ENCODE peak calls at places on chromosomes 7 and 10, in six cellular contexts. One of them, this sample, is unnamed.

GRCh38 chr7:43454936-43455518 is 127.9 kb upstream of the STK17A start:
- DNase-seq in heart left ventricle: no peak
- DNase-seq in uterus: no peak
- DNase-seq in suprapubic skin: no peak
- DNase-seq in upper lobe of left lung: no peak
- DNase-seq in HepG2: peak; percentile 29
- DNase-seq in this sample: no peak

GRCh38 chr7:143323650-143324049 is 7.7 kb downstream of the CLCN1 start:
- DNase-seq in heart left ventricle: no peak
- DNase-seq in uterus: peak; percentile 30
- DNase-seq in suprapubic skin: no peak
- DNase-seq in upper lobe of left lung: no peak
- DNase-seq in HepG2: no peak
- DNase-seq in this sample: no peak

GRCh38 chr10:93160829-93161228 is 87.1 kb downstream of the CYP26A1 start:
- DNase-seq in heart left ventricle: peak; percentile 8
- DNase-seq in uterus: no peak
- DNase-seq in suprapubic skin: no peak
- DNase-seq in upper lobe of left lung: peak; percentile 50
- DNase-seq in HepG2: no peak
- DNase-seq in this sample: peak; percentile 70

GRCh38 chr7:35450456-35450855 is 196.6 kb upstream of the TBX20 start:
- DNase-seq in heart left ventricle: no peak
- DNase-seq in uterus: no peak
- DNase-seq in suprapubic skin: no peak
- DNase-seq in upper lobe of left lung: no peak
- DNase-seq in HepG2: no peak
- DNase-seq in this sample: no peak

GRCh38 chr10:314871-315270 is 179.6 kb downstream of the ZMYND11 start:
- DNase-seq in heart left ventricle: no peak
- DNase-seq in uterus: no peak
- DNase-seq in suprapubic skin: no peak
- DNase-seq in upper lobe of left lung: no peak
- DNase-seq in HepG2: no peak
- DNase-seq in this sample: no peak

GRCh38 chr7:131225619-131226101 is 102.0 kb upstream of the MKLN1 start:
- DNase-seq in heart left ventricle: peak; percentile 42
- DNase-seq in uterus: peak; percentile 36
- DNase-seq in suprapubic skin: no peak
- DNase-seq in upper lobe of left lung: peak; percentile 84
- DNase-seq in HepG2: peak; percentile 27
- DNase-seq in this sample: no peak

GRCh38 chr10:68202965-68203358 is 29.0 kb downstream of the ATOH7 start:
- DNase-seq in heart left ventricle: no peak
- DNase-seq in uterus: no peak
- DNase-seq in suprapubic skin: no peak
- DNase-seq in upper lobe of left lung: peak; percentile 35
- DNase-seq in HepG2: no peak
- DNase-seq in this sample: no peak

GRCh38 chr10:97574374-97575100 is 2.0 kb downstream of the ANKRD2 start:
- DNase-seq in heart left ventricle: peak; percentile 78
- DNase-seq in uterus: no peak
- DNase-seq in suprapubic skin: no peak
- DNase-seq in upper lobe of left lung: peak; percentile 87
- DNase-seq in HepG2: peak; percentile 74
- DNase-seq in this sample: no peak

GRCh38 chr7:20778063-20778721 is 8.5 kb downstream of the SP8 start:
- DNase-seq in heart left ventricle: no peak
- DNase-seq in uterus: no peak
- DNase-seq in suprapubic skin: no peak
- DNase-seq in upper lobe of left lung: peak; percentile 32
- DNase-seq in HepG2: no peak
- DNase-seq in this sample: no peak

GRCh38 chr10:3433131-3433530 is 260.5 kb upstream of the PITRM1 start:
- DNase-seq in heart left ventricle: no peak
- DNase-seq in uterus: no peak
- DNase-seq in suprapubic skin: no peak
- DNase-seq in upper lobe of left lung: no peak
- DNase-seq in HepG2: no peak
- DNase-seq in this sample: no peak

GRCh38 chr7:51569581-51569980 is 253.0 kb upstream of the COBL start:
- DNase-seq in heart left ventricle: no peak
- DNase-seq in uterus: no peak
- DNase-seq in suprapubic skin: no peak
- DNase-seq in upper lobe of left lung: no peak
- DNase-seq in HepG2: no peak
- DNase-seq in this sample: no peak

GRCh38 chr10:72011468-72011867 is 47.3 kb downstream of the CHST3 start:
- DNase-seq in heart left ventricle: no peak
- DNase-seq in uterus: no peak
- DNase-seq in suprapubic skin: no peak
- DNase-seq in upper lobe of left lung: no peak
- DNase-seq in HepG2: no peak
- DNase-seq in this sample: no peak

GRCh38 chr7:6232534-6232933 is 39.9 kb downstream of the CYTH3 start:
- DNase-seq in heart left ventricle: peak; percentile 68
- DNase-seq in uterus: no peak
- DNase-seq in suprapubic skin: no peak
- DNase-seq in upper lobe of left lung: peak; percentile 74
- DNase-seq in HepG2: no peak
- DNase-seq in this sample: peak; percentile 87

GRCh38 chr7:64997927-64998391 is 7.1 kb upstream of the ZNF117 start:
- DNase-seq in heart left ventricle: peak; percentile 19
- DNase-seq in uterus: no peak
- DNase-seq in suprapubic skin: no peak
- DNase-seq in upper lobe of left lung: peak; percentile 53
- DNase-seq in HepG2: no peak
- DNase-seq in this sample: no peak

GRCh38 chr7:82319674-82320118 is 123.9 kb downstream of the CACNA2D1 start:
- DNase-seq in heart left ventricle: peak; percentile 83
- DNase-seq in uterus: peak; percentile 69
- DNase-seq in suprapubic skin: no peak
- DNase-seq in upper lobe of left lung: no peak
- DNase-seq in HepG2: no peak
- DNase-seq in this sample: peak; percentile 91

GRCh38 chr10:73136627-73137026 is 26.4 kb downstream of the NUDT13 start:
- DNase-seq in heart left ventricle: no peak
- DNase-seq in uterus: no peak
- DNase-seq in suprapubic skin: no peak
- DNase-seq in upper lobe of left lung: no peak
- DNase-seq in HepG2: no peak
- DNase-seq in this sample: no peak

GRCh38 chr7:114050571-114050970 is 131.8 kb upstream of the PPP1R3A start:
- DNase-seq in heart left ventricle: no peak
- DNase-seq in uterus: no peak
- DNase-seq in suprapubic skin: no peak
- DNase-seq in upper lobe of left lung: no peak
- DNase-seq in HepG2: no peak
- DNase-seq in this sample: no peak

GRCh38 chr7:114047889-114048288 is 129.1 kb upstream of the PPP1R3A start:
- DNase-seq in heart left ventricle: no peak
- DNase-seq in uterus: no peak
- DNase-seq in suprapubic skin: no peak
- DNase-seq in upper lobe of left lung: no peak
- DNase-seq in HepG2: no peak
- DNase-seq in this sample: no peak

GRCh38 chr7:114048386-114049235 is 129.8 kb upstream of the PPP1R3A start:
- DNase-seq in heart left ventricle: no peak
- DNase-seq in uterus: no peak
- DNase-seq in suprapubic skin: no peak
- DNase-seq in upper lobe of left lung: no peak
- DNase-seq in HepG2: peak; percentile 12
- DNase-seq in this sample: no peak

DNA sequence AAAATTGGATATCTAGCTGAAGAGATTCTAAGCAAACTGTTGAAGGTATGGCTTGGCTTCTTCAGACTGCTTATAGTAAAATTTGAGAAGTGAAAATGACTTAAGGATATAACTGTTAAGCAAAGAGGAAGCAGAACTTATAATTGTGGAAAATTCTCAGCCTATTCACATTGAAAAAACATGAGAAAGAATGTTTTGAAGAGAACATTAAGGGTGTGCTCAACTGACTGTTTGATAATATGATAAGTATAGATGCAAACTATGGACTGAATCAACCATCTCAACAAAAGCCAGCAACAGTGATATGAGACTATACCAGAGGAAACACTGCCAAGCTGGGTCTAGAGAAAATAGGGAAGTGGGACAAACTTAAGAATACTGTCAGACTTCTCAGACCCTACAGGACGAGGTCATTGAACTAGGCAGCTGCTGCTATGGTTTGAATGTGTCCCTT is 133.1 kb upstream of the PPP1R3A start:
- DNase-seq in heart left ventricle: no peak
- DNase-seq in uterus: no peak
- DNase-seq in suprapubic skin: no peak
- DNase-seq in upper lobe of left lung: no peak
- DNase-seq in HepG2: no peak
- DNase-seq in this sample: no peak
- TF ChIP-seq POLR2A in heart left ventricle: no peak
- TF ChIP-seq POLR2A in uterus: no peak
- TF ChIP-seq POLR2A in suprapubic skin: no peak
- TF ChIP-seq POLR2A in upper lobe of left lung: no peak
- TF ChIP-seq POLR2A in HepG2: no peak
- TF ChIP-seq POLR2A in this sample: no peak

DNA sequence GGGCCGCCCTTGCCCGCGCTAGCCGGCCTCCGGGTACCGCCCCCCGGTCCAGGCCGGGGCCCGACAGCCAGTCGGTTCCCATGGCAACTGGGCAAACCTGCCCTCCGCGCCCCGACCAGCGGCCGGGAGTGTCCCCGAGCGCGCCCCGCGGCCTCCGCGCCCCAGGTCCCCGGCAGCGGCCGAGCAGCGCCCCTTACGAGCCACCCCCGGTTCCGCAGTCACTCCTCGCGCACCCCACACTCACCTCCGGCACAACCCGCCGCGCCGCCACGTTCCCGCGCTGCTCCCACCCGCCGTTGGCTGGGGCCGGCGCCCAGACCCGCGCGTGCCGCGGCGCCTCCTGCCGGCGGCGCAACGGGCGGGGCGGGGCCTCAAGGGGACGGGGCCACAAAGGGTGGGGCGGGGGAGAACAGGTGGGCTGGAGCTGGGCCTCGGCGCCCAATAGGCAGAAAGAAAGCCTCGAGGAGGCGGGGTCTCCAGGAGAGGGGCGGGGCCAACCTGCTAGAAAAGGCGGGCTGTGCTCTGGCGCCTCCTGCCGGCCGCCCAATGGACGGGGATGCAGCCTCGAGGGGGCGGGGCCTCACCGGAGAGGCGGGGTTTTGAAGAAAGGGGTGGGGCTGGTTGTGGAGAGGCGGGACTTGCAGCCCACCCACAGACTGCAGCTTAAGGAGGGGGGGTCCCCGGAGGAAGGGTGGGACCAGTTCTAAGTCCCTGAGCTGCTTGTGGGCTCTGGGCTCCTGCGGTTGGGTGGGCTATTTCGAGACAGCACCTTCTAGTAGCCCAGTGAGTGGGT is at the start of gene RADIL:
- DNase-seq in heart left ventricle: peak; percentile 94
- DNase-seq in uterus: peak; percentile 96
- DNase-seq in suprapubic skin: peak; percentile 95
- DNase-seq in upper lobe of left lung: peak; percentile 95
- DNase-seq in HepG2: peak; percentile 82
- DNase-seq in this sample: peak; percentile 87
- TF ChIP-seq CTCF in heart left ventricle: peak; percentile 97
- TF ChIP-seq CTCF in uterus: peak; percentile 88
- TF ChIP-seq CTCF in suprapubic skin: peak; percentile 92
- TF ChIP-seq CTCF in upper lobe of left lung: peak; percentile 78
- TF ChIP-seq CTCF in HepG2: peak; percentile 90
- TF ChIP-seq CTCF in this sample: no peak

GRCh38 chr10:59002011-59002410 is 174.4 kb upstream of the PHYHIPL start:
- DNase-seq in heart left ventricle: no peak
- DNase-seq in uterus: no peak
- DNase-seq in suprapubic skin: no peak
- DNase-seq in upper lobe of left lung: no peak
- DNase-seq in HepG2: no peak
- DNase-seq in this sample: no peak

GRCh38 chr10:58996063-58996462 is 180.4 kb upstream of the PHYHIPL start:
- DNase-seq in heart left ventricle: no peak
- DNase-seq in uterus: no peak
- DNase-seq in suprapubic skin: no peak
- DNase-seq in upper lobe of left lung: no peak
- DNase-seq in HepG2: no peak
- DNase-seq in this sample: no peak

GRCh38 chr10:59000162-59000825 is 176.1 kb upstream of the PHYHIPL start:
- DNase-seq in heart left ventricle: no peak
- DNase-seq in uterus: no peak
- DNase-seq in suprapubic skin: no peak
- DNase-seq in upper lobe of left lung: no peak
- DNase-seq in HepG2: no peak
- DNase-seq in this sample: no peak

GRCh38 chr10:58996866-58997265 is 179.6 kb upstream of the PHYHIPL start:
- DNase-seq in heart left ventricle: no peak
- DNase-seq in uterus: no peak
- DNase-seq in suprapubic skin: no peak
- DNase-seq in upper lobe of left lung: no peak
- DNase-seq in HepG2: no peak
- DNase-seq in this sample: no peak

GRCh38 chr10:58998924-58999713 is 177.3 kb upstream of the PHYHIPL start:
- DNase-seq in heart left ventricle: no peak
- DNase-seq in uterus: peak; percentile 70
- DNase-seq in suprapubic skin: peak; percentile 80
- DNase-seq in upper lobe of left lung: peak; percentile 21
- DNase-seq in HepG2: no peak
- DNase-seq in this sample: peak; percentile 59
- H3K4me3 ChIP-seq in heart left ventricle: no peak overlapping the region
- H3K4me3 ChIP-seq in uterus: no peak overlapping the region
- H3K4me3 ChIP-seq in suprapubic skin: no peak overlapping the region
- H3K4me3 ChIP-seq in upper lobe of left lung: no peak overlapping the region
- H3K4me3 ChIP-seq in HepG2: no peak overlapping the region
- H3K4me3 ChIP-seq in this sample: no peak overlapping the region

GRCh38 chr10:11012880-11013279 is 4.8 kb upstream of the CELF2 start:
- DNase-seq in heart left ventricle: no peak
- DNase-seq in uterus: no peak
- DNase-seq in suprapubic skin: no peak
- DNase-seq in upper lobe of left lung: no peak
- DNase-seq in HepG2: no peak
- DNase-seq in this sample: no peak

GRCh38 chr10:11010582-11010981 is 7.1 kb upstream of the CELF2 start:
- DNase-seq in heart left ventricle: no peak
- DNase-seq in uterus: no peak
- DNase-seq in suprapubic skin: no peak
- DNase-seq in upper lobe of left lung: no peak
- DNase-seq in HepG2: no peak
- DNase-seq in this sample: no peak

GRCh38 chr10:11011966-11012365 is 5.7 kb upstream of the CELF2 start:
- DNase-seq in heart left ventricle: no peak
- DNase-seq in uterus: no peak
- DNase-seq in suprapubic skin: no peak
- DNase-seq in upper lobe of left lung: no peak
- DNase-seq in HepG2: no peak
- DNase-seq in this sample: no peak

GRCh38 chr10:11011436-11011835 is 6.2 kb upstream of the CELF2 start:
- DNase-seq in heart left ventricle: no peak
- DNase-seq in uterus: no peak
- DNase-seq in suprapubic skin: no peak
- DNase-seq in upper lobe of left lung: no peak
- DNase-seq in HepG2: no peak
- DNase-seq in this sample: no peak

DNA sequence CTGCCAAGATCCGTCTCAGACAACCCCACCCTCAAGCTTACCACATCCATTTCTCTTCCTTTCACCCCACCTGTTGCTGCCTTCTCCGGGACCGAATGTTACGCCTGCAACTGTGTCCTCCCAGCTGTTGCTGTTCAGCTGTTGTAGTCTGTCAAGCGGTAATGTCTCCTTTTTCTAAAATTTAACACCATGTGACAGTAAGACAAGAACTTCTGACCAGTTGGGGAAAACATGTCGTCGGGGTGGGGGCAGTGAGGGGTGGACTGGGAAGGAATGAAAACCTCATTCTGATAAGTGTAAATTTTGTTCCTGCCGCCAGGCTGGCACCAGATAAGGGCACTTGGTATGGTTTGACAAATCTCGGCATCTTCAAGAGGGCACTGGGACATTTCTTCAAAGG is 5.2 kb upstream of the CELF2 start:
- DNase-seq in heart left ventricle: no peak
- DNase-seq in uterus: no peak
- DNase-seq in suprapubic skin: no peak
- DNase-seq in upper lobe of left lung: no peak
- DNase-seq in HepG2: no peak
- DNase-seq in this sample: no peak
- TF ChIP-seq POLR2A in heart left ventricle: no peak
- TF ChIP-seq POLR2A in uterus: no peak
- TF ChIP-seq POLR2A in suprapubic skin: no peak
- TF ChIP-seq POLR2A in upper lobe of left lung: no peak
- TF ChIP-seq POLR2A in HepG2: no peak
- TF ChIP-seq POLR2A in this sample: no peak